ENCODE peak calls at places on chromosomes 2 and 18, in five cellular contexts. One of them, this sample, is unnamed.

GRCh38 chr2:236402016-236402784 is 138.0 kb upstream of the ASB18 start:
- DNase-seq in aorta: no peak
- DNase-seq in IMR-90: no peak
- DNase-seq in astrocyte: no peak
- DNase-seq in transverse colon: no peak
- DNase-seq in this sample: no peak

GRCh38 chr2:206480620-206481019 is 37.3 kb downstream of the ADAM23 start:
- DNase-seq in transverse colon: no peak
- DNase-seq in aorta: no peak
- DNase-seq in IMR-90: no peak
- DNase-seq in astrocyte: no peak
- DNase-seq in this sample: no peak

GRCh38 chr2:239533917-239534316 is 133.1 kb upstream of the HDAC4 start:
- DNase-seq in transverse colon: no peak
- DNase-seq in aorta: peak
- DNase-seq in astrocyte: no peak
- DNase-seq in IMR-90: no peak
- DNase-seq in this sample: no peak

GRCh38 chr18:35371412-35372195 is 5.5 kb downstream of the ZNF396 start:
- DNase-seq in astrocyte: peak
- DNase-seq in IMR-90: peak
- DNase-seq in aorta: no peak
- DNase-seq in transverse colon: no peak
- DNase-seq in this sample: no peak

GRCh38 chr2:167480986-167481309 is 592.7 kb downstream of the XIRP2 start:
- DNase-seq in transverse colon: no peak
- DNase-seq in IMR-90: no peak
- DNase-seq in aorta: no peak
- DNase-seq in astrocyte: no peak
- DNase-seq in this sample: no peak

GRCh38 chr2:8543412-8544167 is 138.3 kb upstream of the ID2 start:
- DNase-seq in aorta: peak
- DNase-seq in transverse colon: peak
- DNase-seq in IMR-90: peak
- DNase-seq in astrocyte: peak
- DNase-seq in this sample: peak

GRCh38 chr18:22363867-22364463 is 53.8 kb downstream of the CTAGE1 start:
- DNase-seq in astrocyte: no peak
- DNase-seq in IMR-90: peak
- DNase-seq in aorta: no peak
- DNase-seq in transverse colon: no peak
- DNase-seq in this sample: no peak

GRCh38 chr2:131145040-131145439 is 39.9 kb downstream of the PLEKHB2 start:
- DNase-seq in astrocyte: no peak
- DNase-seq in transverse colon: no peak
- DNase-seq in IMR-90: no peak
- DNase-seq in aorta: no peak
- DNase-seq in this sample: no peak

GRCh38 chr2:25063876-25064660 is 22.2 kb downstream of the EFR3B start:
- DNase-seq in aorta: no peak
- DNase-seq in astrocyte: peak
- DNase-seq in transverse colon: no peak
- DNase-seq in IMR-90: no peak
- DNase-seq in this sample: peak

GRCh38 chr18:21362921-21363320 is 120.9 kb downstream of the GREB1L start:
- DNase-seq in transverse colon: no peak
- DNase-seq in astrocyte: peak
- DNase-seq in aorta: no peak
- DNase-seq in IMR-90: no peak
- DNase-seq in this sample: no peak

GRCh38 chr18:7325126-7325430 is 94.2 kb downstream of the LRRC30 start:
- DNase-seq in IMR-90: no peak
- DNase-seq in transverse colon: no peak
- DNase-seq in astrocyte: no peak
- DNase-seq in aorta: no peak
- DNase-seq in this sample: no peak

GRCh38 chr2:237720444-237720843 is 78.1 kb upstream of the RBM44 start:
- DNase-seq in aorta: no peak
- DNase-seq in transverse colon: no peak
- DNase-seq in astrocyte: no peak
- DNase-seq in IMR-90: no peak
- DNase-seq in this sample: no peak

GRCh38 chr2:41791523-41791922 is 256.3 kb upstream of the PKDCC start:
- DNase-seq in astrocyte: peak
- DNase-seq in transverse colon: no peak
- DNase-seq in IMR-90: peak
- DNase-seq in aorta: peak
- DNase-seq in this sample: no peak

GRCh38 chr2:72827999-72828646 is 2.3 kb upstream of the EXOC6B start:
- DNase-seq in transverse colon: no peak
- DNase-seq in aorta: no peak
- DNase-seq in IMR-90: peak
- DNase-seq in astrocyte: peak
- DNase-seq in this sample: no peak

GRCh38 chr2:237475704-237476107 is 11.3 kb upstream of the MLPH start:
- DNase-seq in astrocyte: peak
- DNase-seq in transverse colon: no peak
- DNase-seq in aorta: no peak
- DNase-seq in IMR-90: peak
- DNase-seq in this sample: no peak

GRCh38 chr2:32678825-32679224 is 51.0 kb downstream of the TTC27 start:
- DNase-seq in transverse colon: no peak
- DNase-seq in aorta: no peak
- DNase-seq in IMR-90: peak
- DNase-seq in astrocyte: peak
- DNase-seq in this sample: no peak

GRCh38 chr2:224929512-224929911 is 112.8 kb downstream of the DOCK10 start:
- DNase-seq in aorta: no peak
- DNase-seq in transverse colon: no peak
- DNase-seq in IMR-90: no peak
- DNase-seq in astrocyte: no peak
- DNase-seq in this sample: no peak

GRCh38 chr2:224927671-224928173 is 114.5 kb downstream of the DOCK10 start:
- DNase-seq in aorta: no peak
- DNase-seq in IMR-90: peak
- DNase-seq in astrocyte: peak
- DNase-seq in transverse colon: peak
- DNase-seq in this sample: no peak

GRCh38 chr2:224925066-224925821 is 117.0 kb downstream of the DOCK10 start:
- DNase-seq in transverse colon: no peak
- DNase-seq in astrocyte: no peak
- DNase-seq in IMR-90: no peak
- DNase-seq in aorta: no peak
- DNase-seq in this sample: no peak

GRCh38 chr2:224925822-224926124 is 116.5 kb downstream of the DOCK10 start:
- DNase-seq in IMR-90: peak
- DNase-seq in astrocyte: peak
- DNase-seq in aorta: no peak
- DNase-seq in transverse colon: no peak
- DNase-seq in this sample: no peak

GRCh38 chr2:224927011-224927410 is 115.3 kb downstream of the DOCK10 start:
- DNase-seq in IMR-90: no peak
- DNase-seq in astrocyte: no peak
- DNase-seq in transverse colon: no peak
- DNase-seq in aorta: no peak
- DNase-seq in this sample: no peak
- H3K27ac ChIP-seq in IMR-90: peak
- H3K27ac ChIP-seq in astrocyte: peak
- H3K27ac ChIP-seq in transverse colon: peak
- H3K27ac ChIP-seq in aorta: peak
- H3K27ac ChIP-seq in this sample: peak

DNA sequence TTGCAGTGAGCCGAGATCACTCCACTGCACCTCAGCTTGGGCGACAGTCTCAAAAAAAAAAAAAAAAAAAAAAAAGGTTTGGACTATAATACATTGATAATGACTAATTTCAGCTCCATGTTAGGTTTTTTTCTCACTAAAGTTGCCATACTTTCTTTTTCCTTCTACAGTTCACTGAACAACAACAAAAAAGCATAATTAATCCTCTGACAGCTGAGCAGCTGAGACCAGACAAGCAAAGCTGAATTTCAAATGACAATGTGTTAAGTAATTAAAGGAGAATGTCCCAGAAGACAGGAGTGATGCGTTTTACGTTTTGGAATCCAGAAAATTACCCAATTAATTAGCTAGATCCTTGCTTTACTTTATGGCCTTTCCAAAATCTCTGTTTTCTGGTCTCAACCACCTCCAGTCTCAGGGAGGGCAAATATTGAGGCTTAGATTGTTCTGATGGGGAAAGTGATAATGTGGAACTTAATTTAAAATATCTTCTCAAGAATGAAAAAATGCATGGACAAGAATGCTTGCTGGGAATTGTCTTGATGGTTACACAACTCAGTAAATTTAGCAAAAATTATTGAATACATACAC is 17.5 kb upstream of the RMDN2 start:
- DNase-seq in astrocyte: peak
- DNase-seq in IMR-90: no peak
- DNase-seq in transverse colon: no peak
- DNase-seq in aorta: no peak
- DNase-seq in this sample: no peak
- H3K27ac ChIP-seq in astrocyte: no peak
- H3K27ac ChIP-seq in IMR-90: no peak
- H3K27ac ChIP-seq in transverse colon: no peak
- H3K27ac ChIP-seq in aorta: no peak
- H3K27ac ChIP-seq in this sample: no peak

DNA sequence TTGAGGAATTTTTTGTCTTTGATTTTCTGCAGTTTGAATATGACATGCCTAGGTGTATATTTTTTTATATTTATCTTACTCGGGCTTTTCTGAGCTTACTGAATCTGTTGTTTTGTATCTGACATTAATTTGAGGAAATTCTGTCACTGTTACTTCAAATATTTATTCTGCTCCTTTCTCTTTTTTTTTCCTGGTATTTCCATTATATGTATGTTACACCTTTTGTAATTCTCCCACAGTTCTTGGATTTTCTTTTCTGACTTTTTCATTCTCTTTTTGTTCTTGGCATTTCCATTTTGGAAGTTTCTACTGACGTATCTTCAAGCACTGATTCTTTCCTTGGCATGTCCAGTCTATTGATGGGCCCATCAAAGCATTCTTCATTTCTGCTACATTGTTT is 24.1 kb upstream of the SKA1 start:
- DNase-seq in transverse colon: no peak
- DNase-seq in IMR-90: no peak
- DNase-seq in aorta: no peak
- DNase-seq in astrocyte: no peak
- DNase-seq in this sample: no peak
- H3K27ac ChIP-seq in transverse colon: no peak
- H3K27ac ChIP-seq in IMR-90: no peak
- H3K27ac ChIP-seq in aorta: no peak
- H3K27ac ChIP-seq in astrocyte: no peak
- H3K27ac ChIP-seq in this sample: no peak

DNA sequence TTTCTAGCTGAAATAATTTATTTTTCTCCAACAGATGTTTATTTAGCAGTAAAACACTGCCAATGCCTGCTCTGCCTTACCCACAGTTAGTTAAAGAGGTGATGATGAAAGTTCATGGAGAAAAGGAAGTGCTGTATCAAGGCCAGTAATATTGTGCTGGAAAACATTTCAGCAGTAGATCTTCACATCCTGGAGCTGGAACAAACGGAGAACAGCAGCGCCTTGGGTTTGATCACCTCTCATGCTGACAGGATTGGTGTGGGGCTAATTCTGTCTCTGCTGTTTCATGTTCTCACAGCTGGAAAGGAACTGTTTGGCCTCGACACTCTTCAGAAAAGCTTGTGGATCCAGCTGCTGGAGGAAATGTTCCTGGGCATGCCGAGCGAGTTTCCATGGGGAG is 61.5 kb upstream of the RPE start:
- DNase-seq in aorta: no peak
- DNase-seq in transverse colon: no peak
- DNase-seq in astrocyte: no peak
- DNase-seq in IMR-90: no peak
- DNase-seq in this sample: no peak
- H3K27ac ChIP-seq in aorta: no peak
- H3K27ac ChIP-seq in transverse colon: no peak
- H3K27ac ChIP-seq in astrocyte: no peak
- H3K27ac ChIP-seq in IMR-90: no peak
- H3K27ac ChIP-seq in this sample: no peak

GRCh38 chr18:33647365-33647764 is 69.3 kb downstream of the ASXL3 start:
- DNase-seq in astrocyte: no peak
- DNase-seq in aorta: no peak
- DNase-seq in transverse colon: no peak
- DNase-seq in IMR-90: no peak
- DNase-seq in this sample: no peak
- H3K27ac ChIP-seq in astrocyte: no peak
- H3K27ac ChIP-seq in aorta: no peak
- H3K27ac ChIP-seq in transverse colon: no peak
- H3K27ac ChIP-seq in IMR-90: no peak
- H3K27ac ChIP-seq in this sample: no peak